ENCODE peak calls at places on chromosomes 7 and 10, in four cellular contexts. U, V, A and N are unnamed samples. For H3K4me1, the result is how much of the 10 kb centered on the place peaks cover.

GRCh38 chr7:23247602-23248335 is 1.2 kb downstream of the GPNMB start:
- DNase-seq in U (no peak), A (peak), V (peak), N (peak)

GRCh38 chr7:50791921-50792341 is 9.2 kb upstream of the GRB10 start:
- DNase-seq in V (no peak), A (no peak), U (peak), N (no peak)

GRCh38 chr7:101162551-101163280 is 2.7 kb downstream of the VGF start:
- DNase-seq in V (peak), A (no peak), U (peak), N (peak)

GRCh38 chr7:91355680-91356435 is 91.6 kb downstream of the FZD1 start:
- DNase-seq in A (no peak), V (no peak), U (no peak), N (no peak)

GRCh38 chr7:2181077-2181854 is 51.5 kb downstream of the MAD1L1 start:
- DNase-seq in U (no peak), A (no peak), V (no peak), N (no peak)

GRCh38 chr10:11338160-11338844 is 273.1 kb downstream of the USP6NL start:
- DNase-seq in V (no peak), U (no peak), A (no peak), N (no peak)

GRCh38 chr10:14839305-14839695 is 1.2 kb downstream of the HSPA14 start:
- DNase-seq in V (no peak), U (no peak), A (no peak), N (no peak)

GRCh38 chr7:17626215-17626614 is 314.1 kb downstream of the SNX13 start:
- DNase-seq in V (no peak), A (no peak), U (no peak), N (no peak)

GRCh38 chr7:41756783-41757182 is 53.9 kb upstream of the INHBA start:
- DNase-seq in V (no peak), A (no peak), U (no peak), N (no peak)

GRCh38 chr7:107187774-107188173 is 19.0 kb downstream of the HBP1 start:
- DNase-seq in U (no peak), A (no peak), V (no peak), N (no peak)

GRCh38 chr10:124116771-124117510 is 23.5 kb upstream of the CHST15 start:
- DNase-seq in V (no peak), U (no peak), A (no peak), N (no peak)

GRCh38 chr7:7256731-7257274 is 74.5 kb downstream of the C1GALT1 start:
- DNase-seq in U (no peak), A (no peak), V (no peak), N (no peak)

GRCh38 chr10:3497581-3497980 is 287.4 kb downstream of the KLF6 start:
- DNase-seq in U (no peak), V (no peak), A (no peak), N (no peak)

GRCh38 chr7:28986028-28986427 is 27.9 kb upstream of the TRIL start:
- DNase-seq in V (no peak), A (no peak), U (no peak), N (peak)

GRCh38 chr10:52249850-52250395 is 64.2 kb upstream of the DKK1 start:
- DNase-seq in V (no peak), A (no peak), U (no peak), N (no peak)

DNA sequence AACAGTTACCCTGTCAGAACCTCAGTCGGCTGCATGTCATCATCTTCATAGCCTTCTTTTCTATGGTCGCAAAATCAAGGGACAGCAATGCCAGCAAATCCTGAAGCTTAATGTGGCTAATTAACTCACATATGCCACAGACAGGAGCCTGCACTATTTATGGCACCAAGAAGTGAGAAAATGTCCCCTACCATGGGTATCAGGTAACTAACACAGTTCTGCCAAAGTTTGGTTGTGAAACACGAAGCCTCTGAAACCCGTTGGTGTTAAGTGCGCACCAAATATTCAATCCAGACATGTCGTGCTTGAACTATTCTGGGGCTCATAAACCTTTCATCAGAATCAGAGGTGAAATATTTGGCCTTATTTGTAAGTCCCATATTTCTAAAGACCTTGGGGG is 63.3 kb downstream of the EVX1 start:
- DNase-seq in V (no peak), U (no peak), A (no peak), N (no peak)
- H3K27ac ChIP-seq in V (no peak), U (no peak), A (no peak), N (no peak)

GRCh38 chr10:112954974-112955735 is 5.1 kb downstream of the TCF7L2 start:
- DNase-seq in A (no peak), V (no peak), U (no peak), N (no peak)
- H3K4me1 ChIP-seq in A (under half), V (half or more), U (under half), N (under half)

GRCh38 chr7:128011079-128011670 is 20.1 kb downstream of the LRRC4 start:
- DNase-seq in V (no peak), A (no peak), U (no peak), N (no peak)

GRCh38 chr7:128008744-128009143 is 22.5 kb downstream of the LRRC4 start:
- DNase-seq in U (no peak), A (no peak), V (no peak), N (no peak)

GRCh38 chr7:128007293-128007680 is 23.9 kb downstream of the LRRC4 start:
- DNase-seq in U (no peak), V (no peak), A (no peak), N (no peak)

GRCh38 chr7:128008141-128008540 is 23.1 kb downstream of the LRRC4 start:
- DNase-seq in V (no peak), U (no peak), A (no peak), N (no peak)

GRCh38 chr7:128010392-128011078 is 20.7 kb downstream of the LRRC4 start:
- DNase-seq in U (no peak), V (no peak), A (no peak), N (no peak)
- TF ChIP-seq CTCF in U (peak), V (no peak), A (no peak), N (no peak)

GRCh38 chr7:43868181-43868580 is 1.1 kb downstream of the MRPS24 start:
- DNase-seq in A (no peak), V (no peak), U (no peak), N (no peak)
- H3K27ac ChIP-seq in A (no peak), V (peak), U (no peak), N (no peak)

DNA sequence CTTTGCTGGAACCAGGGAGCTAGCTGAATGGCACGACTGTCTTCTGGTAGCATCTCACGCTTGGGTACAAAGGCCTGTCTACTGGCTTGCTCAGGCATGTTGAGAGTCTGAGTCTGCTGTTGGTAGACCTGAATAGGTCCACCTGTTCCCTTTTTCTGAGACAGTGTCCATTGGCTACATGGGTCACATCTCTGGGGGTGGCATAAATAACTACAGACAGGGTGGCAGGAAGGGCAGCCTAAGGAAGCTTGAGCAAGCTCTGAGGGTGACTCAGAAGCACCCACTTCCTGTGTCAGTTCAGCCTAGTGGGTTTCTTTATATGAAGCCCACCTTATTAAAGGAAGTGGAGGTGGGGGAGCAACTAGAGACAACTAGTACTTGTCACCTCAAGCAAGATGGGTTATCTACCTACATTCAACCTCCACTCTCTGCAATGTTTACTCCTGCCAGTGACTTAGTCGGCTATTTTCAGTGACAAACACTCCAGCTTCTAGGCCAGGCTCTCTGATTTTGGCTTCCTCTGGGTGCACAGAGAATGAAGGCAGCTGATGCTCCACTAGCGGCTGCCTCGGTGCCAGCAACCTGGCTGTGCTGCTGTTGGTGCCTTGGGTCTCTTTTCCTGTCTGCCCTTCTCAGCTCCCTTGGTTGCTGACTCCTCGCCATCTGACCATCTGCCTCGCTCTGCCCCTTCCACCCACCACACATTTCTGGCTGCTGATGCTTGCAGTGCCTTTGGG is 5.7 kb upstream of the ZYX start:
- DNase-seq in A (no peak), U (no peak), V (no peak), N (no peak)
- H3K4me1 ChIP-seq in A (under half), U (under half), V (under half), N (under half)

DNA sequence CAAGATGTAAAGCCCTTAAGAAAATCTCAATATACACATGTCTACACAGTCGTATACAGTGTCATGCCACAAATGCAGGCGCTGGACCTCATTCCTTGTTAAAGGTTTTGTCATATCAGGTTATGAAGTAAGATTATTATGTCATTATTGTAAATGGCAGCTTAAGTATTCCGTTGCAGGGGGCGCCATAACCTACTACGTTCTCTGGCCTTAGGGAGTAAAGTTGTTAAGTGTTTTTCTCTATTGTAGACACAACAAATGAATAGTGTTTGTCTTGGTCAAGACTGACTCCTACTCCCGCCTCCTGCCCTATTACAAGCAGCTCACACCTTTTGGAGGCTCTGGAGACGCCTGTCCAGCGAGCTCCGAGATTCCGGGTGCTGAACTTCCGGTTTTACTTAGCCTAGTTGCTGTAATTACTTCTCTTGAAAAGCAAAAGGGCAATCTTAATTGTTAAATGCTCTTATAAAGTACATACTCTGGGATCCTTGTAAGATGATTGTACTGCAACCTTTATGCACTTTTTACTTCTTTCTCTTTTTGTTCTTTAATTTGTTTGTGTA is 984 bp downstream of the GATAD1 start:
- DNase-seq in A (peak), U (peak), V (peak), N (peak)
- TF ChIP-seq CTCF in A (peak), U (peak), V (peak), N (peak)

DNA sequence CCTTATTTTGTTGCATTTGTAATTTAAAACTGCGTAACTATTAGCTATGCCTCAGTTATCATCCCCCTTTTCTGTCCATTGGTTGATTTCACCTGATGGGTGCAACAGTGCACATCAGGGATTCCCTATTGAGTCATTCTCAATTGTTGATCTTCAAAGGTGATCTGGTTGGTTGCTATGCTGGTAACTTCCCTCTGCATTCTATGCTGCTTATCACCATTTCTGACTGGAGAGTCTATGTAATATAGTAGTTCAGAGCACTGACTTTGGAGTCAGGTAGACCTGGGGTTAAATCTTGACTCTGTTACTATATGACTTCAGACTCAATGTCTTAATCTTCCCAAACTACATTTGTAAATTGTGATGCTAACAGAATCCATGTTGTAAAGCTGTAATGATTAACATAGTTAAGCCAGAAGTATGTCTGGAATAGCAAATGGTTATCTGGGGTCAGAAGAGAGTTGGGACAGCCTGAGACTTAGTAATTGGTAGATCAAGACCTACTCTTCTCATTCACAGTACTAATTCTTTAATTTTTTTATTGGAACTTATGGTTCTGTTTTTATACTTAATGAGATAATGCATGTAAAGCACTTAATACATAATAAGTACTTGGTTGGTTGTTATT is 38.1 kb downstream of the EXOC6 start:
- DNase-seq in V (no peak), U (peak), A (no peak), N (no peak)
- H3K27ac ChIP-seq in V (no peak), U (no peak), A (no peak), N (no peak)

DNA sequence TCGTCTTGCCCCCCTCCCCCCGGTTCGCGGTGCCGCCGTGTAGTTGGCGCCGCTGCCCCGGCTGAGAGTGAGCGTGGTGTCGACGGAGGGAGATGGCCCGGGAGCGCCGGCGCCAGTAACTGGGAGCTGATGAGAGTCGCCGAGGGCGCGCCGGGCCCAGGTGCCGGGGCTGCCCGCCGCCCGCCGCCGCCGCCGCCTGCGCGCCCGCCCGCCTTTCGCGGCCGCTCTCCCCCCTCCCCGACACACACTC is 322 bp downstream of the WAC start:
- DNase-seq in A (no peak), V (no peak), U (no peak), N (no peak)
- H3K4me1 ChIP-seq in A (under half), V (half or more), U (under half), N (under half)

GRCh38 chr10:62080905-62081304 is 179.4 kb downstream of the ARID5B start:
- DNase-seq in A (no peak), U (no peak), V (no peak), N (no peak)
- TF ChIP-seq CTCF in A (no peak), U (no peak), V (peak), N (no peak)